ENCODE peak calls at places on chromosome 10, in four cellular contexts. One of them, this sample, is unnamed.

GRCh38 chr10:123039632-123039930 is 30.8 kb downstream of the ACADSB start:
- DNase-seq in K562: no peak
- DNase-seq in HepG2: no peak
- DNase-seq in A549: no peak
- DNase-seq in this sample: no peak

GRCh38 chr10:74738543-74738942 is 87.9 kb upstream of the KAT6B start:
- DNase-seq in A549: no peak
- DNase-seq in HepG2: no peak
- DNase-seq in K562: no peak
- DNase-seq in this sample: no peak

GRCh38 chr10:71531485-71532446 is 135.0 kb downstream of the CDH23 start:
- DNase-seq in HepG2: no peak
- DNase-seq in A549: no peak
- DNase-seq in K562: no peak
- DNase-seq in this sample: no peak

GRCh38 chr10:114281461-114281860 is 42.4 kb downstream of the VWA2 start:
- DNase-seq in A549: no peak
- DNase-seq in HepG2: no peak
- DNase-seq in K562: no peak
- DNase-seq in this sample: no peak

GRCh38 chr10:50604049-50604640 is 19.6 kb downstream of the SGMS1 start:
- DNase-seq in K562: no peak
- DNase-seq in HepG2: no peak
- DNase-seq in A549: no peak
- DNase-seq in this sample: no peak

GRCh38 chr10:125192620-125193019 is 32.3 kb upstream of the CTBP2 start:
- DNase-seq in K562: no peak
- DNase-seq in A549: no peak
- DNase-seq in HepG2: no peak
- DNase-seq in this sample: no peak

GRCh38 chr10:123795196-123795780 is 96.3 kb downstream of the CPXM2 start:
- DNase-seq in A549: no peak
- DNase-seq in K562: no peak
- DNase-seq in HepG2: no peak
- DNase-seq in this sample: no peak

GRCh38 chr10:72322280-72323058 is 32.2 kb downstream of the DNAJB12 start:
- DNase-seq in A549: peak; percentile 60
- DNase-seq in K562: no peak
- DNase-seq in HepG2: no peak
- DNase-seq in this sample: no peak

GRCh38 chr10:73537709-73538108 is 41.9 kb upstream of the PPP3CB start:
- DNase-seq in K562: no peak
- DNase-seq in HepG2: no peak
- DNase-seq in A549: no peak
- DNase-seq in this sample: no peak

GRCh38 chr10:104732222-104732621 is 91.1 kb downstream of the SORCS3 start:
- DNase-seq in A549: no peak
- DNase-seq in K562: no peak
- DNase-seq in HepG2: no peak
- DNase-seq in this sample: no peak

GRCh38 chr10:125263551-125263950 is 103.2 kb upstream of the CTBP2 start:
- DNase-seq in HepG2: peak; percentile 5
- DNase-seq in A549: peak; percentile 69
- DNase-seq in K562: no peak
- DNase-seq in this sample: no peak

GRCh38 chr10:42943025-42943818 is 133.6 kb upstream of the RET start:
- DNase-seq in K562: no peak
- DNase-seq in HepG2: no peak
- DNase-seq in A549: no peak
- DNase-seq in this sample: no peak
- TF ChIP-seq MYC in K562: no peak
- TF ChIP-seq MYC in HepG2: no peak
- TF ChIP-seq MYC in A549: no peak
- TF ChIP-seq MYC in this sample: no peak

GRCh38 chr10:77037735-77038411 is 599.7 kb downstream of the KCNMA1 start:
- DNase-seq in A549: no peak
- DNase-seq in HepG2: no peak
- DNase-seq in K562: no peak
- DNase-seq in this sample: no peak
- TF ChIP-seq CHD2 in A549: no peak
- TF ChIP-seq CHD2 in HepG2: no peak
- TF ChIP-seq CHD2 in K562: no peak
- TF ChIP-seq CHD2 in this sample: no peak

GRCh38 chr10:25756784-25757183 is 177.2 kb upstream of the MYO3A start:
- DNase-seq in K562: no peak
- DNase-seq in HepG2: no peak
- DNase-seq in A549: no peak
- DNase-seq in this sample: no peak

GRCh38 chr10:25758041-25758457 is 176.0 kb upstream of the MYO3A start:
- DNase-seq in A549: peak; percentile 50
- DNase-seq in HepG2: peak; percentile 10
- DNase-seq in K562: peak; percentile 54
- DNase-seq in this sample: no peak

GRCh38 chr10:25758511-25758910 is 175.5 kb upstream of the MYO3A start:
- DNase-seq in HepG2: no peak
- DNase-seq in A549: no peak
- DNase-seq in K562: no peak
- DNase-seq in this sample: no peak

GRCh38 chr10:25748509-25748908 is 185.5 kb upstream of the MYO3A start:
- DNase-seq in HepG2: no peak
- DNase-seq in K562: no peak
- DNase-seq in A549: no peak
- DNase-seq in this sample: no peak

DNA sequence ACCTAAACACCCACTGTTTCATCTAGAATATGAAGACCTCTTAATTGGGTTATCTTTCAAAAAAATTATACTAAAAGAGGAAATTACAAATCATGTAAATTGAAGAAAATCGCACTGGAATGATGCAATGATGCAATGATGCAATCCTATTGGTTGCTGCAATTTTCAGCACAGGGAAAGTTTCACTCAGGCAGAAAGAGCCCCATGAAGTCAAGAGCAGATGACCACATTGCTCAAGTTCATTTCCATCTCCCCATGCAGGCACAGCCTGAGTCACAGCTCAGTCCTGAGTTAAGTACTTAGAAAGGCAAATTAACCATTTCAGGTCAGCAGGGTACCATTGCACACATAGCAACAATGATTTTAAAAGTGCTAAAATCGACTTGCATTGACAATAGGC is 180.3 kb upstream of the MYO3A start:
- DNase-seq in A549: peak; percentile 19
- DNase-seq in HepG2: no peak
- DNase-seq in K562: no peak
- DNase-seq in this sample: no peak
- TF ChIP-seq BHLHE40 in A549: no peak
- TF ChIP-seq BHLHE40 in HepG2: no peak
- TF ChIP-seq BHLHE40 in K562: no peak
- TF ChIP-seq BHLHE40 in this sample: no peak

GRCh38 chr10:132238371-132239125 is 51.8 kb downstream of the DPYSL4 start:
- DNase-seq in HepG2: no peak
- DNase-seq in K562: no peak
- DNase-seq in A549: no peak
- DNase-seq in this sample: no peak

GRCh38 chr10:132237871-132238270 is 51.1 kb downstream of the DPYSL4 start:
- DNase-seq in HepG2: no peak
- DNase-seq in A549: no peak
- DNase-seq in K562: no peak
- DNase-seq in this sample: no peak

GRCh38 chr10:132236161-132236560 is 49.4 kb downstream of the DPYSL4 start:
- DNase-seq in A549: no peak
- DNase-seq in HepG2: no peak
- DNase-seq in K562: no peak
- DNase-seq in this sample: no peak

GRCh38 chr10:132236881-132237280 is 50.1 kb downstream of the DPYSL4 start:
- DNase-seq in A549: no peak
- DNase-seq in HepG2: no peak
- DNase-seq in K562: no peak
- DNase-seq in this sample: no peak

GRCh38 chr10:132237396-132237795 is 50.6 kb downstream of the DPYSL4 start:
- DNase-seq in K562: no peak
- DNase-seq in HepG2: no peak
- DNase-seq in A549: no peak
- DNase-seq in this sample: no peak
- TF ChIP-seq MYC in K562: no peak
- TF ChIP-seq MYC in HepG2: no peak
- TF ChIP-seq MYC in A549: no peak
- TF ChIP-seq MYC in this sample: no peak

GRCh38 chr10:101687088-101687487 is 7.9 kb downstream of the FBXW4 start:
- DNase-seq in K562: no peak
- DNase-seq in A549: no peak
- DNase-seq in HepG2: no peak
- DNase-seq in this sample: no peak

GRCh38 chr10:101684782-101685181 is 10.2 kb downstream of the FBXW4 start:
- DNase-seq in A549: no peak
- DNase-seq in HepG2: no peak
- DNase-seq in K562: no peak
- DNase-seq in this sample: no peak

GRCh38 chr10:101682172-101682825 is 12.7 kb downstream of the FBXW4 start:
- DNase-seq in HepG2: no peak
- DNase-seq in K562: no peak
- DNase-seq in A549: no peak
- DNase-seq in this sample: no peak

GRCh38 chr10:101683226-101683625 is 11.7 kb downstream of the FBXW4 start:
- DNase-seq in A549: no peak
- DNase-seq in HepG2: no peak
- DNase-seq in K562: no peak
- DNase-seq in this sample: no peak

GRCh38 chr10:101686133-101686925 is 8.6 kb downstream of the FBXW4 start:
- DNase-seq in A549: no peak
- DNase-seq in K562: no peak
- DNase-seq in HepG2: no peak
- DNase-seq in this sample: no peak
- TF ChIP-seq CHD2 in A549: no peak
- TF ChIP-seq CHD2 in K562: no peak
- TF ChIP-seq CHD2 in HepG2: no peak
- TF ChIP-seq CHD2 in this sample: no peak